ENCODE peak calls at places on chromosomes 5 and 9, in five cellular contexts. I, W, M, J and G are unnamed samples.

GRCh38 chr5:144191998-144192397 is 21.3 kb downstream of the KCTD16 start:
- DNase-seq in W (no peak), M (no peak), I (no peak), J (no peak), G (no peak)

GRCh38 chr5:79416499-79416898 is 97.4 kb downstream of the HOMER1 start:
- DNase-seq in M (no peak), I (no peak), J (no peak), W (no peak), G (peak; percentile 33)

GRCh38 chr5:145797336-145797735 is 37.8 kb downstream of the PRELID2 start:
- DNase-seq in I (no peak), J (no peak), M (no peak), W (no peak), G (no peak)

GRCh38 chr9:116644099-116644688 is 42.9 kb upstream of the TRIM32 start:
- DNase-seq in M (no peak), I (no peak), W (no peak), J (no peak), G (no peak)

GRCh38 chr5:52776116-52776515 is 11.6 kb upstream of the ITGA1 start:
- DNase-seq in J (no peak), M (no peak), I (no peak), W (no peak), G (peak; percentile 4)

GRCh38 chr5:175215906-175216305 is 228.1 kb downstream of the DRD1 start:
- DNase-seq in I (no peak), M (no peak), J (no peak), W (no peak), G (no peak)

GRCh38 chr5:177996660-177997318 is 747 bp upstream of the PROP1 start:
- DNase-seq in I (no peak), W (no peak), J (no peak), M (no peak), G (no peak)

GRCh38 chr9:126327016-126327749 is 554 bp downstream of the MVB12B start:
- DNase-seq in I (no peak), W (no peak), J (peak; percentile 17), M (no peak), G (peak; percentile 30)

GRCh38 chr5:120655828-120656435 is 191.8 kb downstream of the PRR16 start:
- DNase-seq in W (no peak), M (peak; percentile 41), I (peak; percentile 59), J (peak; percentile 44), G (peak; percentile 29)